ENCODE peak calls at places on chromosome 17, in five cellular contexts. A, E, V, O and S are unnamed samples. For H3K4me1 and H3K36me3, the result is how much of the 10 kb centered on the place peaks cover.

GRCh38 chr17:71681427-71682173 is 439.2 kb upstream of the SOX9 start:
- DNase-seq in V (no peak), E (no peak), A (no peak), O (peak), S (no peak)

GRCh38 chr17:16158721-16159120 is 56.6 kb downstream of the NCOR1 start:
- DNase-seq in O (no peak), E (no peak), A (no peak), V (no peak), S (no peak)

GRCh38 chr17:57329380-57330214 is 73.3 kb downstream of the MSI2 start:
- DNase-seq in E (no peak), A (no peak), O (no peak), V (no peak), S (peak)

GRCh38 chr17:77916771-77917481 is 41.6 kb upstream of the TNRC6C start:
- DNase-seq in A (no peak), E (no peak), V (no peak), O (no peak), S (no peak)

GRCh38 chr17:68172461-68172954 is 75.3 kb upstream of the AMZ2 start:
- DNase-seq in A (peak), O (peak), V (peak), E (peak), S (peak)

GRCh38 chr17:77996256-77996655 is 37.8 kb downstream of the TNRC6C start:
- DNase-seq in A (no peak), V (no peak), O (no peak), E (no peak), S (no peak)

GRCh38 chr17:21679256-21680146 is 12.8 kb upstream of the KCNJ18 start:
- DNase-seq in O (no peak), V (no peak), E (peak), A (no peak), S (no peak)

GRCh38 chr17:35731239-35731931 is at the start of gene RASL10B:
- DNase-seq in E (no peak), A (peak), V (peak), O (no peak), S (peak)

GRCh38 chr17:33452797-33453196 is 159.7 kb upstream of the ASIC2 start:
- DNase-seq in V (no peak), E (no peak), A (no peak), O (no peak), S (no peak)

GRCh38 chr17:66994943-66995535 is 30.5 kb downstream of the CACNG4 start:
- DNase-seq in V (no peak), A (no peak), O (no peak), E (no peak), S (no peak)

GRCh38 chr17:57373756-57374155 is 117.4 kb downstream of the MSI2 start:
- DNase-seq in A (no peak), O (no peak), E (no peak), V (no peak), S (no peak)

GRCh38 chr17:17060930-17061329 is 18.7 kb downstream of the MPRIP start:
- DNase-seq in A (no peak), O (no peak), V (no peak), E (peak), S (no peak)

GRCh38 chr17:72515291-72516065 is 394.7 kb downstream of the SOX9 start:
- DNase-seq in O (no peak), A (no peak), V (peak), E (no peak), S (no peak)

GRCh38 chr17:2087597-2088211 is 32.8 kb downstream of the HIC1 start:
- DNase-seq in V (no peak), E (peak), O (peak), A (peak), S (peak)

GRCh38 chr17:51064061-51064735 is 56.5 kb downstream of the SPAG9 start:
- DNase-seq in V (no peak), E (no peak), A (no peak), O (no peak), S (no peak)

GRCh38 chr17:8120520-8121443 is 2.5 kb upstream of the ALOXE3 start:
- DNase-seq in A (peak), O (peak), V (peak), E (peak), S (peak)

GRCh38 chr17:50689956-50690886 is 17.5 kb downstream of the ANKRD40 start:
- DNase-seq in A (no peak), O (no peak), E (no peak), V (no peak), S (no peak)

GRCh38 chr17:14204084-14204483 is 32.6 kb downstream of the CDRT15 start:
- DNase-seq in E (no peak), A (no peak), O (no peak), V (no peak), S (no peak)

GRCh38 chr17:1003972-1004768 is 7.2 kb downstream of the TIMM22 start:
- DNase-seq in E (peak), V (peak), A (no peak), O (no peak), S (peak)

GRCh38 chr17:48499248-48499647 is 31.6 kb downstream of the HOXB1 start:
- DNase-seq in A (no peak), V (no peak), O (no peak), E (no peak), S (no peak)

GRCh38 chr17:29573871-29574731 is 5.6 kb downstream of the TP53I13 start:
- DNase-seq in V (no peak), E (peak), A (no peak), O (peak), S (no peak)
- H3K4me1 ChIP-seq in V (under half), E (under half), A (under half), O (under half), S (under half)

DNA sequence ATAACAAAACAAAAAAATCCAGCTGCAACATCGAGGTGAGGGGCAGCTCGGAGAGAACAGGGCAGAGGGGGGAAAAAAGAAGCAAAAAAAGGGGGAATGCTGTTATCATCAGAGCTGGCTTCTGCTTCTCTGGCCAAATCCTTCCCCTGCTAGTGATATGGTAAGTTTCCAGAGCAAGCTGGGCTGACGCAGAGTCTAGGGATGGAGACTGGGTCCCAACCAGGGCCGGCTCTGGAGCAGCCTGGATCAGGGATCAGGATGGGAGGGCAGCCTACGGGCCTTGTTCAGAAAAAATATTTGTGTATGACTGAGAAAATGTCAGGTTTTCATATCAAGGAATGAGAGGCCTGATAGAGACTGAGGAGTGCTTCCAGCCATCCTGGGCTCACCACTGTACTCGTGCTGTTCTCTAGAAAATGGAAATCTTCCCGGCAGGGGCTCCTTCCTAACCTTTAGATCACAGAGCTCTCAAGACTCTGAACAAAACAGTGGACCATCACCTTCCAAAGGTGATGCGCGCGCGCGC is 726 bp upstream of the C1QTNF1 start:
- DNase-seq in O (no peak), V (no peak), E (peak), A (peak), S (peak)
- H3K4me3 ChIP-seq in O (no peak), V (no peak), E (peak), A (peak), S (no peak)

DNA sequence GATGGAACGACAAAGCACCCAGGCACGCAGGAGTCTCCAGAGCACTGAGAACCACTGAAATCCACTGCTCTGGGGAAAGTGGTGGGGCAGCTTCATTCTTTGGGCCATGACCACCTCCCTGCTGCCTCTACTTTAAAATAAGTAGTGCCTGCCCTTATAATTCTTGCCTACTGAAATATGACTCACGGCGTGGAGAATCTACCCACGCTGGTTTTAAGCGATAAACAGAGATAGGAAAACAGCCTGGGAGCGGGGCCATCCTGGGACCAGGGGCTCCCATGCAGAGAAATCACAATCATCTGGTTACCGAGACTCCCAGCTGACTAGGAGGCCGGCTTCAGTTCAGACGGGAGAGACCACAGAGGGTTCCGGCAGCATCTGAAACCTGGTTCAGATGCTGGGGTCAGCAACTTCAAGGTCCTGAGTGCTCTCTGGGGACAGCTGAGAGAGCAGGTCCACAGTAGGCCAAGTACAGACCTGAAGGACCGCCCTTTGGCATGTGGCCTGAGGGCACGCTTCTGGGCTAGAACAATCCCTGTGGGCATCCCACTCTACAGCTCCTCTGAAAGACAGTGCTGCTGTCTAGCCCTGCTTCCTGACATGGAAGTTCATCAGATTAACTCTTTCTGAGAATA is 8.6 kb upstream of the DHRS13 start:
- DNase-seq in A (no peak), V (no peak), O (no peak), E (no peak), S (no peak)
- H3K36me3 ChIP-seq in A (under half), V (half or more), O (under half), E (half or more), S (half or more)

DNA sequence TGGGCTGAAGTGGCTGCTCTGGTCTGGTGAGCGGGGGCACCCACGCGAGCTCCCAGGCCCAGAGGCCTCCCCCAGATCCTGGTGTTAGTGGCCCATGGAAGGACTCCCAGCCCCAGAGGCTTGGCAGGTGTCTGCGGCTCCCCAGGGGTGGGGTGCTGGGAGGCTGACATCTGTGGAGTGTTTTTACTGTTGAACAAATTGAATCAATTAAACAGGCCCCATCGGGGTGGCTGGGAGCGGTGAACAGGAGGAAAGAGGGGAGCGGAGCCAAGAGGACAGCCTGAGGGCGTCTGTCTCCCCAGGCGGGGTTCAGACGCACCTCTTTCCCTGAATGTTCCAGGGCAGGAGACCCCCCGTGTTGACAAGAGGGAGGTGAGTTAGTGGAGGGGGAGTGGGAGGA is 29.9 kb downstream of the ACTG1 start:
- DNase-seq in E (no peak), V (no peak), O (no peak), A (no peak), S (no peak)
- H3K4me1 ChIP-seq in E (under half), V (under half), O (under half), A (under half), S (under half)

DNA sequence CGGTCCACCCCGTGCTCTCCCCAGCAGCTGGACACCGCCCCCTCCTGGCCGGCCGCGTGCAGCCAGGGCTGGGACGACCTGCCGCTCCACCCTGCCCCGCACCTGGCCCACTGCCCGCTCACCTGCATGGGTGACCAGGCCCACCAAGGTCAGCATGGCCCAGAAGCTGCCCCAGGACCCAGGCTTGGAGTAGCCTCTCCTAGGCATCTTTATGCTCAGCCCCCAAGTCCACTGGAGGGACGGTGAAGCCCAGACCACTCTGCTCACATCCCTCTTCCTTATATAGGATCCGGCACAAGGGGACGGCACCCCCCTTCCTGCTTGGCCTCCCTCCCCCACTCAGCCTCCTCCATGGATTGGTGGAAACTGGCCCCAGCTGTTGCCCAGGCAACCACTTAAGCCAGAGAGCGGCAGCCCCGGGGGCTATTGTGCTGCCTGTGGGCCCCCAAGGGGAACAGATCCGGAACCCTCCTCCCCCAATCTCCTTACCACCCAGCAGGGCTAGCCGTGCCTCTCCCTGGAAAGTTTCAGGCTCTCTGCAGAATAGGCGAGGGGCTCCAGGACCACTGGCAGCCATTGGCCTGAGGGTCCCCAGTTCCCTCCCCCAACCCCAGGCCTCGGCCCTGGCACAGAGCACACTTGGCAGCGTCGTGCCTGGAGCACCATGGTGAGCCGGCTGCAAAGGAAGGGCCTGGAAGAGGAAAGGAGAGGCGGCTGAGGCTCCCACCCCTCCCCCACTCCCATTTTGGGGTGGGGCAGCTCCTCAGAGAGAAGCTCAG is at the start of gene BTBD17:
- DNase-seq in E (peak), O (peak), A (peak), V (peak), S (peak)
- H3K4me3 ChIP-seq in E (no peak), O (no peak), A (no peak), V (no peak), S (no peak)

GRCh38 chr17:41499714-41500113 is 5.7 kb downstream of the KRT13 start:
- DNase-seq in V (no peak), E (no peak), O (no peak), A (no peak), S (no peak)

GRCh38 chr17:41500131-41500911 is 5.1 kb downstream of the KRT13 start:
- DNase-seq in A (no peak), E (no peak), V (no peak), O (no peak), S (no peak)

GRCh38 chr17:41494524-41494923 is 4.8 kb upstream of the KRT36 start:
- DNase-seq in A (no peak), O (no peak), E (no peak), V (no peak), S (no peak)

GRCh38 chr17:41496803-41497484 is 7.2 kb upstream of the KRT36 start:
- DNase-seq in O (peak), V (peak), A (peak), E (peak), S (peak)

DNA sequence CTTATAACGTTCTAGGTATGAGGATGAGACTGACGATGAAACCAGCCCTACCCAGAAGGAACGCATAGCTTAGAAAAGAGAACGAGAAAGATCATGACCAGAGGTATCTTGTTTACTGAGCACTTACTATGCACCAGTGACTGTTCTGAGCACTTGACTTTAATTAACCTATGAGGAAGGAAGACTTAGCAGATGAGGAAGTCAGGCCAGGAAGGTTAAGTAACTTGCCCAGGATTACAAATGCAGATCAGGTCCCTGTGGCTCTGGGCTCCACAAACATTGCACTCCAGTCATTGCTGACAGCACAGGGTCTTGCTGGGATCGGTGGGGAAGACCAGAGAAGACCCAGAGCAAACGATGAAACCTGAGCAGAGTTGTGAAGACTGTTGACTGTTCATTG is 7.1 kb downstream of the KRT13 start:
- DNase-seq in O (no peak), V (no peak), E (no peak), A (no peak), S (no peak)
- H3K36me3 ChIP-seq in O (under half), V (under half), E (under half), A (under half), S (under half)

GRCh38 chr17:47280072-47280811 is 26.6 kb downstream of the ITGB3 start:
- DNase-seq in E (no peak), O (no peak), V (no peak), A (no peak), S (no peak)
- H3K4me1 ChIP-seq in E (under half), O (under half), V (under half), A (under half), S (under half)

DNA sequence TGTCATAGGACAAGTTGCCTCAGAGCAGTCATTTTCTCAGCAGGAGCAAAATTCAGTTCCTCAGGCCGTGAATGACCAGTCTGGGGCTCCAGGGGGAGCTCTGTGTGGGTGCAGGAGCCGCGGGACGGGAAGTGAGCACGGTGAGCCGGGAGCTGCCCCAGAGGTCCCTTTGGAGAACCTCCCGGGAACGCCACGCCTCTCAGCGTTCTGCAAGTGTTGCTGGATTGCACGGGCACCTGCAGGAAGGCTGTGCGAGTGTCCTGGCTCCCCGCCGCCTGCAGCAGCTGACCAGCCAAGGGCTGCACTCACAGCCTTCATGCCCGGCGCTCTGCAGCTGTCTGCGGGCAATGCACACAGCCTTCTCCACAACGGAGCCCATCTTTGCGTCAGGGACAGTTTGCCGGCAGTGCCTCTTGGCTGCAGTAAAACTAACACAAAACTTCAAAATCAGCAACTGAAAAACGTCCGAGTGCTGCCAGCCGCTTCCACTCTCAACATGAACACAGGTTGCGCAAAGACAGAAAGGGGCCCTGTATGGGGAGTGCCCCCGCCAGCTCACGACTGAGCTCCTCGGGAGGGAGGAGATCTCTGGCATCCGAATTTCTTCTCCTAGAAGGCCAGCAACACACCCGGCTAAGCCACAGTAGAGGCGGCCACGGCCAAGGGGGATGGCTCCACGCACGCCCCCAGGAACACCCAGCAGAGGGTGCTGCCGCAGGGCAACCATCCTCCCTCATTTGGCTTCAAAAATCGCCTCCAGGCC is 16.0 kb downstream of the NDUFAF8 start:
- DNase-seq in O (peak), A (peak), E (peak), V (peak), S (peak)
- H3K4me3 ChIP-seq in O (no peak), A (peak), E (no peak), V (no peak), S (no peak)

GRCh38 chr17:42819939-42820535 is 4.0 kb downstream of the BECN1 start:
- DNase-seq in A (peak), E (peak), V (peak), O (peak), S (peak)

GRCh38 chr17:42818379-42818778 is 5.7 kb downstream of the BECN1 start:
- DNase-seq in E (no peak), A (no peak), V (no peak), O (no peak), S (no peak)

GRCh38 chr17:42817866-42818265 is 6.2 kb downstream of the BECN1 start:
- DNase-seq in O (no peak), E (no peak), A (no peak), V (no peak), S (no peak)

GRCh38 chr17:42821176-42821575 is 2.9 kb downstream of the BECN1 start:
- DNase-seq in V (no peak), A (no peak), E (no peak), O (no peak), S (no peak)
- H3K36me3 ChIP-seq in V (under half), A (under half), E (half or more), O (under half), S (under half)

GRCh38 chr17:81865733-81866439 is 5.3 kb downstream of the ARHGDIA start:
- DNase-seq in A (no peak), E (no peak), V (peak), O (peak), S (no peak)

GRCh38 chr17:81863123-81863675 is 2.9 kb upstream of the P4HB start:
- DNase-seq in O (no peak), E (no peak), A (no peak), V (no peak), S (no peak)

GRCh38 chr17:81866440-81867122 is 4.6 kb downstream of the ARHGDIA start:
- DNase-seq in O (no peak), A (no peak), E (no peak), V (no peak), S (no peak)

GRCh38 chr17:81865358-81865732 is 5.0 kb upstream of the P4HB start:
- DNase-seq in V (no peak), O (no peak), E (no peak), A (no peak), S (no peak)

GRCh38 chr17:81863833-81864768 is 3.8 kb upstream of the P4HB start:
- DNase-seq in A (no peak), V (no peak), E (no peak), O (no peak), S (no peak)
- H3K4me1 ChIP-seq in A (under half), V (half or more), E (under half), O (under half), S (under half)